ENCODE peak calls at places on chromosomes 4 and X, in eight cellular contexts. O, Q, L, X, Z, T, Y and A are unnamed samples.

GRCh38 chrX:119272882-119273806 is 37.1 kb downstream of the PGRMC1 start:
- DNase-seq in O (no peak), Q (peak; percentile 32), L (peak; percentile 36), X (no peak), Z (peak; percentile 83), T (peak; percentile 93), Y (no peak), A (no peak)

GRCh38 chrX:134718329-134719317 is 60.4 kb upstream of the PLAC1 start:
- DNase-seq in O (no peak), Q (peak; percentile 24), L (peak; percentile 98), X (no peak), Z (no peak), T (peak; percentile 55), Y (peak; percentile 2), A (no peak)

GRCh38 chr4:82785248-82786003 is 13.2 kb downstream of the SCD5 start:
- DNase-seq in O (no peak), Q (no peak), L (peak; percentile 95), X (no peak), Z (no peak), T (peak; percentile 50), Y (no peak), A (peak; percentile 66)

GRCh38 chr4:164134388-164134787 is 619.5 kb upstream of the SMIM31 start:
- DNase-seq in O (no peak), Q (no peak), L (no peak), X (no peak), Z (no peak), T (no peak), Y (no peak), A (no peak)

GRCh38 chr4:25914670-25915358 is 794 bp downstream of the SMIM20 start:
- DNase-seq in O (no peak), Q (no peak), L (no peak), X (no peak), Z (no peak), T (no peak), Y (no peak), A (no peak)

GRCh38 chrX:68892134-68892533 is 63.3 kb downstream of the EFNB1 start:
- DNase-seq in O (no peak), Q (no peak), L (no peak), X (no peak), Z (no peak), T (no peak), Y (no peak), A (no peak)

GRCh38 chrX:130523460-130524394 is 121.9 kb downstream of the RBMX2 start:
- DNase-seq in O (peak; percentile 62), Q (no peak), L (peak; percentile 8), X (peak; percentile 26), Z (peak; percentile 14), T (peak; percentile 80), Y (no peak), A (peak; percentile 73)

GRCh38 chr4:87651941-87652340 is 1.9 kb downstream of the DMP1 start:
- DNase-seq in O (no peak), Q (no peak), L (no peak), X (no peak), Z (no peak), T (no peak), Y (no peak), A (no peak)

GRCh38 chr4:42781325-42781724 is 111.2 kb upstream of the GRXCR1 start:
- DNase-seq in O (no peak), Q (no peak), L (no peak), X (no peak), Z (no peak), T (no peak), Y (no peak), A (no peak)

GRCh38 chr4:10028910-10029309 is 7.6 kb upstream of the SLC2A9 start:
- DNase-seq in O (no peak), Q (no peak), L (peak; percentile 53), X (no peak), Z (no peak), T (peak; percentile 35), Y (no peak), A (no peak)

GRCh38 chrX:47936224-47936939 is 67.4 kb downstream of the ZNF182 start:
- DNase-seq in O (no peak), Q (peak; percentile 9), L (no peak), X (peak; percentile 23), Z (peak; percentile 20), T (peak; percentile 59), Y (no peak), A (peak; percentile 2)

GRCh38 chrX:72100824-72101351 is 30.8 kb downstream of the RTL5 start:
- DNase-seq in O (no peak), Q (peak; percentile 78), L (no peak), X (no peak), Z (no peak), T (no peak), Y (peak; percentile 30), A (peak; percentile 19)

GRCh38 chr4:2356123-2357069 is 62.0 kb downstream of the ZFYVE28 start:
- DNase-seq in O (no peak), Q (no peak), L (no peak), X (no peak), Z (no peak), T (peak; percentile 45), Y (no peak), A (no peak)

GRCh38 chr4:186902361-186902760 is 178.7 kb upstream of the FAT1 start:
- DNase-seq in O (no peak), Q (no peak), L (peak; percentile 16), X (no peak), Z (no peak), T (no peak), Y (no peak), A (no peak)

GRCh38 chr4:139144161-139144859 is 32.7 kb downstream of the ELF2 start:
- DNase-seq in O (peak; percentile 18), Q (no peak), L (peak; percentile 67), X (no peak), Z (peak; percentile 43), T (peak; percentile 65), Y (no peak), A (peak; percentile 35)

GRCh38 chr4:163895369-163896005 is 401.0 kb downstream of the TMA16 start:
- DNase-seq in O (no peak), Q (peak; percentile 84), L (no peak), X (no peak), Z (no peak), T (no peak), Y (no peak), A (no peak)

GRCh38 chr4:153750197-153750817 is 9.5 kb downstream of the RNF175 start:
- DNase-seq in O (peak; percentile 76), Q (peak; percentile 69), L (peak; percentile 72), X (peak; percentile 41), Z (peak; percentile 68), T (peak; percentile 91), Y (peak; percentile 39), A (peak; percentile 88)

GRCh38 chrX:141220342-141221008 is 21.8 kb downstream of the SPANXC start:
- DNase-seq in O (no peak), Q (no peak), L (peak; percentile 64), X (no peak), Z (no peak), T (no peak), Y (no peak), A (no peak)